ENCODE peak calls at places on chromosomes 16 and 17, in seven cellular contexts. O is GM23338, W is sigmoid colon, B is stomach, D is Panc1, L is transverse colon, G is GM12878. C is an unnamed sample.

GRCh38 chr17:7208754-7209460 is 10.7 kb downstream of the DLG4 start:
- DNase-seq in O (no peak), W (no peak), B (no peak), D (no peak), L (no peak), G (no peak), C (no peak)

GRCh38 chr16:87443031-87443430 is 49.8 kb downstream of the ZCCHC14 start:
- DNase-seq in O (no peak), W (no peak), B (no peak), D (no peak), L (no peak), G (no peak), C (no peak)

GRCh38 chr17:55440391-55440790 is 18.8 kb upstream of the MMD start:
- DNase-seq in O (no peak), W (no peak), B (no peak), D (no peak), L (no peak), G (no peak), C (no peak)

GRCh38 chr17:15398736-15399331 is 57.4 kb upstream of the TEKT3 start:
- DNase-seq in O (no peak), W (no peak), B (no peak), D (no peak), L (no peak), G (no peak), C (no peak)

GRCh38 chr16:30490210-30490609 is 17.7 kb downstream of the ITGAL start:
- DNase-seq in O (no peak), W (no peak), B (no peak), D (no peak), L (no peak), G (no peak), C (no peak)

GRCh38 chr16:24986512-24987303 is 28.5 kb downstream of the ARHGAP17 start:
- DNase-seq in O (no peak), W (peak; percentile 74), B (no peak), D (no peak), L (no peak), G (no peak), C (no peak)

GRCh38 chr17:30344283-30345088 is 10.6 kb upstream of the TMIGD1 start:
- DNase-seq in O (no peak), W (no peak), B (peak; percentile 71), D (no peak), L (peak; percentile 72), G (no peak), C (no peak)

GRCh38 chr16:29864205-29864604 is 1.2 kb upstream of the CDIPT start:
- DNase-seq in O (no peak), W (no peak), B (no peak), D (no peak), L (no peak), G (no peak), C (no peak)

GRCh38 chr17:50884354-50885311 is 18.5 kb upstream of the TOB1 start:
- DNase-seq in O (no peak), W (no peak), B (peak; percentile 63), D (no peak), L (peak; percentile 66), G (no peak), C (no peak)

GRCh38 chr16:2528161-2529060 is 2.8 kb downstream of the CEMP1 start:
- DNase-seq in O (no peak), W (peak; percentile 63), B (no peak), D (no peak), L (no peak), G (no peak), C (peak; percentile 78)

GRCh38 chr16:88878967-88879787 is 12.7 kb upstream of the PABPN1L start:
- DNase-seq in O (no peak), W (no peak), B (no peak), D (no peak), L (no peak), G (no peak), C (no peak)

GRCh38 chr16:89920723-89921122 is 2.1 kb downstream of the MC1R start:
- DNase-seq in O (no peak), W (no peak), B (no peak), D (no peak), L (no peak), G (no peak), C (no peak)

GRCh38 chr16:49010879-49011278 is 270.8 kb downstream of the CBLN1 start:
- DNase-seq in O (no peak), W (no peak), B (no peak), D (no peak), L (no peak), G (no peak), C (no peak)

GRCh38 chr17:80956321-80957190 is 35.1 kb upstream of the CHMP6 start:
- DNase-seq in O (no peak), W (peak; percentile 66), B (no peak), D (no peak), L (no peak), G (no peak), C (peak; percentile 64)

GRCh38 chr16:51326131-51326856 is 175.2 kb upstream of the SALL1 start:
- DNase-seq in O (no peak), W (no peak), B (no peak), D (no peak), L (no peak), G (no peak), C (no peak)

GRCh38 chr16:79757968-79758367 is 157.4 kb upstream of the MAF start:
- DNase-seq in O (no peak), W (no peak), B (no peak), D (no peak), L (no peak), G (no peak), C (no peak)

GRCh38 chr17:77854759-77855745 is 103.5 kb upstream of the TNRC6C start:
- DNase-seq in O (no peak), W (no peak), B (no peak), D (no peak), L (no peak), G (no peak), C (peak; percentile 55)

GRCh38 chr17:64728041-64728695 is 66.1 kb upstream of the SMURF2 start:
- DNase-seq in O (no peak), W (no peak), B (peak; percentile 11), D (no peak), L (no peak), G (no peak), C (no peak)

GRCh38 chr16:54422569-54422978 is 136.0 kb upstream of the IRX3 start:
- DNase-seq in O (no peak), W (no peak), B (no peak), D (no peak), L (no peak), G (no peak), C (no peak)

GRCh38 chr16:11547517-11547916 is 39.2 kb downstream of the LITAF start:
- DNase-seq in O (no peak), W (no peak), B (no peak), D (no peak), L (no peak), G (no peak), C (no peak)

GRCh38 chr17:79983456-79983855 is 52.2 kb downstream of the TBC1D16 start:
- DNase-seq in O (no peak), W (peak; percentile 53), B (no peak), D (no peak), L (peak; percentile 4), G (no peak), C (peak; percentile 76)

GRCh38 chr17:80481284-80482057 is 5.1 kb upstream of the NPTX1 start:
- DNase-seq in O (no peak), W (no peak), B (peak; percentile 38), D (no peak), L (no peak), G (no peak), C (no peak)

GRCh38 chr16:87076950-87077749 is 240.0 kb downstream of the C16orf95 start:
- DNase-seq in O (peak; percentile 90), W (peak; percentile 59), B (peak; percentile 69), D (no peak), L (peak; percentile 67), G (no peak), C (peak; percentile 80)

GRCh38 chr16:84699712-84700517 is at the start of gene USP10:
- DNase-seq in O (peak; percentile 94), W (peak; percentile 84), B (peak; percentile 86), D (no peak), L (peak; percentile 86), G (no peak), C (peak; percentile 95)
- TF ChIP-seq CTCF in O (no peak), W (no peak), B (no peak), D (no peak), L (no peak), G (no peak), C (no peak)

DNA sequence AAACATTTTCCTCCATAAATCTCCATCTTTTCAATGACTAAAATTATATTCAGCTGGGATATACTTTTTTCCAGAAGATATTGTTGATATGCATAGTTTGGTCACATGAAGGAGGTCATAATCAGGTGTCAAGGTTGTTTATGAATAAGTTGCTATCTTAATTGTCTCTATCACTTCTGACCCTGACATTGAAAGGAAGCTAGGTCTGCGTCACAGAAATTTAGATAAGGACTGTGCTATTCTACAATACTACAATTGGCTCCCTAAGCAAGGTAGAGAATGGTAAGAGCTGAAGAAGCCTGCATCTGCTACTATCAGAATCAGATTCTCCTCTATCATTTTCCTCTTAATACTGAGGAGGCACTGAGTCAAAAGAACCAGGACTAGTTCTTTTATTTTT is 67.5 kb downstream of the CACNG1 start:
- DNase-seq in O (no peak), W (no peak), B (no peak), D (no peak), L (no peak), G (no peak), C (no peak)
- H3K36me3 ChIP-seq in O (peaks cover 13% of the 10 kb centered on the region), W (peaks cover 37% of the 10 kb centered on the region), B (peaks cover 86% of the 10 kb centered on the region), D (peaks cover 3% of the 10 kb centered on the region), L (peaks cover 53% of the 10 kb centered on the region), G (peaks cover 29% of the 10 kb centered on the region), C (peaks cover 100% of the 10 kb centered on the region)

GRCh38 chr17:1516403-1517161 is at the start of gene INPP5K:
- DNase-seq in O (peak; percentile 95), W (peak; percentile 99), B (peak; percentile 99), D (peak; percentile 86), L (peak; percentile 99), G (peak; percentile 94), C (peak; percentile 100)

GRCh38 chr17:1521067-1521466 is 4.7 kb upstream of the INPP5K start:
- DNase-seq in O (no peak), W (no peak), B (no peak), D (no peak), L (no peak), G (no peak), C (no peak)

GRCh38 chr17:1522626-1523025 is 6.2 kb upstream of the INPP5K start:
- DNase-seq in O (no peak), W (no peak), B (no peak), D (no peak), L (no peak), G (no peak), C (no peak)

GRCh38 chr17:1518410-1518809 is 2.0 kb upstream of the INPP5K start:
- DNase-seq in O (no peak), W (no peak), B (no peak), D (no peak), L (no peak), G (no peak), C (no peak)

DNA sequence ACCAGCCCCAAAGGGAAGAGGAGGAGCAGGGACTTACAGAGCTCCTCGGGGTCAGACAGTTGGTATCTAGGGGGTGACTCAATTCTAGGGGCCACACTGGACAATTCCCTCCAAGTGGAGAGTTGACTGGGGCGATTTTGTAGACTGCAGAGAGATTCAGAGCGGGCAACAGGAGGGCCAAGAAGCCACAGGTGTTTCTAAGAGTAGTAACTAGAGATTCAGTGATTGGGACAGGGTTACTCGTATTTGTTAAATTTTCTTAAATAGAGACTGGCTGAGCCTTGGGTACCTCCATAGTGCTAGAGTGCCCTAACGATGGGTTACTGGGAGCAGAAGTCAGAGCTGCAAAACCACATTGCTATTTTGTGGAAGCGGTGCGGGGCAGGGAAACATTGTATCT is 3.3 kb upstream of the INPP5K start:
- DNase-seq in O (no peak), W (no peak), B (no peak), D (no peak), L (no peak), G (no peak), C (no peak)
- TF ChIP-seq POLR2AphosphoS5 in O (no peak), W (no peak), B (no peak), D (no peak), L (no peak), G (no peak), C (no peak)

GRCh38 chr17:20224379-20224778 is 215.2 kb downstream of the SPECC1 start:
- DNase-seq in O (no peak), W (no peak), B (no peak), D (no peak), L (no peak), G (no peak), C (no peak)
- TF ChIP-seq CTCF in O (no peak), W (no peak), B (no peak), D (no peak), L (no peak), G (no peak), C (no peak)